ENCODE peak calls at places on chromosomes 13 and 19, in six cellular contexts. X, P, F, H, A and W are unnamed samples.

GRCh38 chr19:54696766-54697165 is 27.5 kb upstream of the KIR3DL3 start:
- DNase-seq in X (no peak), P (no peak), F (no peak), H (no peak), A (no peak), W (no peak)

GRCh38 chr19:401836-402535 is 7.0 kb downstream of the C2CD4C start:
- DNase-seq in X (no peak), P (no peak), F (no peak), H (no peak), A (no peak), W (no peak)

GRCh38 chr19:28943651-28944050 is 269.3 kb downstream of the UQCRFS1 start:
- DNase-seq in X (no peak), P (no peak), F (no peak), H (no peak), A (no peak), W (no peak)

GRCh38 chr19:23402388-23402787 is 7.1 kb upstream of the ZNF91 start:
- DNase-seq in X (no peak), P (no peak), F (no peak), H (no peak), A (no peak), W (no peak)

GRCh38 chr13:114230117-114230516 is 4.6 kb upstream of the CDC16 start:
- DNase-seq in X (peak; percentile 65), P (no peak), F (peak; percentile 43), H (no peak), A (no peak), W (no peak)

GRCh38 chr13:114113961-114114360 is 18.5 kb downstream of the RASA3 start:
- DNase-seq in X (no peak), P (no peak), F (no peak), H (no peak), A (no peak), W (no peak)

GRCh38 chr19:3360494-3361383 is 5.6 kb upstream of the NFIC start:
- DNase-seq in X (peak; percentile 32), P (peak; percentile 87), F (no peak), H (no peak), A (peak; percentile 48), W (peak; percentile 87)

GRCh38 chr19:46365561-46365960 is 18.7 kb downstream of the PPP5C start:
- DNase-seq in X (no peak), P (no peak), F (no peak), H (no peak), A (no peak), W (no peak)

GRCh38 chr13:32824671-32825070 is 191.6 kb upstream of the KL start:
- DNase-seq in X (peak; percentile 89), P (no peak), F (peak; percentile 86), H (peak; percentile 68), A (no peak), W (no peak)

GRCh38 chr13:95862401-95862800 is 185.5 kb downstream of the DNAJC3 start:
- DNase-seq in X (peak; percentile 2), P (no peak), F (no peak), H (no peak), A (no peak), W (no peak)

GRCh38 chr13:34044660-34045080 is 226.7 kb downstream of the RFC3 start:
- DNase-seq in X (peak; percentile 84), P (no peak), F (peak; percentile 78), H (peak; percentile 68), A (no peak), W (no peak)

GRCh38 chr19:3844596-3844995 is 24.2 kb downstream of the ZFR2 start:
- DNase-seq in X (peak; percentile 12), P (no peak), F (no peak), H (no peak), A (no peak), W (no peak)

GRCh38 chr13:73079359-73079758 is 20.6 kb downstream of the KLF5 start:
- DNase-seq in X (no peak), P (no peak), F (no peak), H (no peak), A (no peak), W (no peak)

GRCh38 chr13:26050568-26051230 is 1.1 kb downstream of the SHISA2 start:
- DNase-seq in X (no peak), P (peak; percentile 13), F (no peak), H (no peak), A (peak; percentile 77), W (peak; percentile 18)

GRCh38 chr13:21707586-21707985 is 36.7 kb downstream of the FGF9 start:
- DNase-seq in X (no peak), P (no peak), F (no peak), H (no peak), A (no peak), W (no peak)

GRCh38 chr19:33521480-33522370 is at the start of gene PEPD:
- DNase-seq in X (peak; percentile 85), P (peak; percentile 85), F (peak; percentile 88), H (peak; percentile 33), A (peak; percentile 94), W (peak; percentile 100)

GRCh38 chr13:20190481-20191310 is 2.0 kb downstream of the GJB2 start:
- DNase-seq in X (peak; percentile 94), P (no peak), F (peak; percentile 53), H (peak; percentile 51), A (no peak), W (no peak)

GRCh38 chr19:44737238-44738160 is 11.0 kb upstream of the BCL3 start:
- DNase-seq in X (peak; percentile 91), P (no peak), F (no peak), H (no peak), A (no peak), W (peak; percentile 45)

GRCh38 chr13:41916173-41916954 is 44.5 kb downstream of the VWA8 start:
- DNase-seq in X (peak; percentile 91), P (no peak), F (peak; percentile 95), H (no peak), A (no peak), W (peak; percentile 67)

GRCh38 chr13:61575941-61576340 is 160.3 kb upstream of the PCDH20 start:
- DNase-seq in X (no peak), P (no peak), F (no peak), H (no peak), A (no peak), W (no peak)

GRCh38 chr19:3034845-3035541 is 5.9 kb upstream of the TLE2 start:
- DNase-seq in X (peak; percentile 41), P (peak; percentile 39), F (peak; percentile 57), H (peak; percentile 11), A (no peak), W (peak; percentile 55)

GRCh38 chr19:12752056-12752781 is 628 bp downstream of the BEST2 start:
- DNase-seq in X (no peak), P (no peak), F (no peak), H (no peak), A (no peak), W (no peak)